ENCODE peak calls at places on chromosomes 3 and 15, in ten cellular contexts. One of them, this sample, is unnamed.

GRCh38 chr15:31136612-31137328 is 35.2 kb upstream of the TRPM1 start:
- DNase-seq in AG20443: no peak
- DNase-seq in NCI-H2081: no peak
- DNase-seq in transverse colon: no peak
- DNase-seq in HuH-7: no peak
- DNase-seq in AG08396: no peak
- DNase-seq in stimulated activated CD8-positive, alpha-beta memory T cell treated with anti-CD3 and anti-CD28 coated beads, Interleukin-4, amount 100 ng/mL, for 1 hour: no peak
- DNase-seq in NCI-H460: no peak
- DNase-seq in endothelial cell: no peak
- DNase-seq in RWPE2: no peak
- DNase-seq in this sample: no peak

GRCh38 chr3:48186993-48187578 is 1.1 kb downstream of the CDC25A start:
- DNase-seq in AG20443: peak
- DNase-seq in NCI-H2081: no peak
- DNase-seq in transverse colon: no peak
- DNase-seq in HuH-7: no peak
- DNase-seq in AG08396: peak
- DNase-seq in stimulated activated CD8-positive, alpha-beta memory T cell treated with anti-CD3 and anti-CD28 coated beads, Interleukin-4, amount 100 ng/mL, for 1 hour: no peak
- DNase-seq in NCI-H460: no peak
- DNase-seq in endothelial cell: no peak
- DNase-seq in RWPE2: no peak
- DNase-seq in this sample: peak

GRCh38 chr3:173993299-173993698 is 595.8 kb downstream of the NLGN1 start:
- DNase-seq in AG20443: peak
- DNase-seq in NCI-H2081: no peak
- DNase-seq in transverse colon: no peak
- DNase-seq in HuH-7: no peak
- DNase-seq in AG08396: peak
- DNase-seq in stimulated activated CD8-positive, alpha-beta memory T cell treated with anti-CD3 and anti-CD28 coated beads, Interleukin-4, amount 100 ng/mL, for 1 hour: no peak
- DNase-seq in NCI-H460: peak
- DNase-seq in endothelial cell: no peak
- DNase-seq in RWPE2: no peak
- DNase-seq in this sample: no peak

GRCh38 chr3:29560031-29560430 is 279.2 kb downstream of the RBMS3 start:
- DNase-seq in AG20443: no peak
- DNase-seq in NCI-H2081: no peak
- DNase-seq in transverse colon: no peak
- DNase-seq in HuH-7: no peak
- DNase-seq in AG08396: no peak
- DNase-seq in stimulated activated CD8-positive, alpha-beta memory T cell treated with anti-CD3 and anti-CD28 coated beads, Interleukin-4, amount 100 ng/mL, for 1 hour: no peak
- DNase-seq in NCI-H460: no peak
- DNase-seq in endothelial cell: no peak
- DNase-seq in RWPE2: no peak
- DNase-seq in this sample: no peak

GRCh38 chr3:187935623-187936156 is 190.4 kb upstream of the BCL6 start:
- DNase-seq in AG20443: no peak
- DNase-seq in NCI-H2081: no peak
- DNase-seq in transverse colon: peak
- DNase-seq in HuH-7: no peak
- DNase-seq in AG08396: no peak
- DNase-seq in stimulated activated CD8-positive, alpha-beta memory T cell treated with anti-CD3 and anti-CD28 coated beads, Interleukin-4, amount 100 ng/mL, for 1 hour: no peak
- DNase-seq in NCI-H460: no peak
- DNase-seq in endothelial cell: no peak
- DNase-seq in RWPE2: no peak
- DNase-seq in this sample: no peak

GRCh38 chr15:51759557-51760070 is 8.2 kb downstream of the TMOD2 start:
- DNase-seq in AG20443: peak
- DNase-seq in NCI-H2081: no peak
- DNase-seq in transverse colon: peak
- DNase-seq in HuH-7: peak
- DNase-seq in AG08396: peak
- DNase-seq in stimulated activated CD8-positive, alpha-beta memory T cell treated with anti-CD3 and anti-CD28 coated beads, Interleukin-4, amount 100 ng/mL, for 1 hour: no peak
- DNase-seq in NCI-H460: no peak
- DNase-seq in endothelial cell: no peak
- DNase-seq in RWPE2: no peak
- DNase-seq in this sample: peak

GRCh38 chr15:63250312-63250965 is 27.0 kb upstream of the APH1B start:
- DNase-seq in AG20443: peak
- DNase-seq in NCI-H2081: no peak
- DNase-seq in transverse colon: no peak
- DNase-seq in HuH-7: no peak
- DNase-seq in AG08396: peak
- DNase-seq in stimulated activated CD8-positive, alpha-beta memory T cell treated with anti-CD3 and anti-CD28 coated beads, Interleukin-4, amount 100 ng/mL, for 1 hour: no peak
- DNase-seq in NCI-H460: no peak
- DNase-seq in endothelial cell: no peak
- DNase-seq in RWPE2: peak
- DNase-seq in this sample: peak

GRCh38 chr3:108472011-108472591 is 38.3 kb downstream of the MYH15 start:
- DNase-seq in AG20443: peak
- DNase-seq in NCI-H2081: no peak
- DNase-seq in transverse colon: no peak
- DNase-seq in HuH-7: no peak
- DNase-seq in AG08396: peak
- DNase-seq in stimulated activated CD8-positive, alpha-beta memory T cell treated with anti-CD3 and anti-CD28 coated beads, Interleukin-4, amount 100 ng/mL, for 1 hour: no peak
- DNase-seq in NCI-H460: peak
- DNase-seq in endothelial cell: no peak
- DNase-seq in RWPE2: peak
- DNase-seq in this sample: peak

GRCh38 chr15:56168394-56168793 is 75.3 kb downstream of the RFX7 start:
- DNase-seq in AG20443: peak
- DNase-seq in NCI-H2081: no peak
- DNase-seq in transverse colon: no peak
- DNase-seq in HuH-7: no peak
- DNase-seq in AG08396: no peak
- DNase-seq in stimulated activated CD8-positive, alpha-beta memory T cell treated with anti-CD3 and anti-CD28 coated beads, Interleukin-4, amount 100 ng/mL, for 1 hour: no peak
- DNase-seq in NCI-H460: no peak
- DNase-seq in endothelial cell: no peak
- DNase-seq in RWPE2: no peak
- DNase-seq in this sample: no peak

GRCh38 chr3:143529018-143529478 is 319.2 kb downstream of the SLC9A9 start:
- DNase-seq in AG20443: peak
- DNase-seq in NCI-H2081: no peak
- DNase-seq in transverse colon: peak
- DNase-seq in HuH-7: no peak
- DNase-seq in AG08396: no peak
- DNase-seq in stimulated activated CD8-positive, alpha-beta memory T cell treated with anti-CD3 and anti-CD28 coated beads, Interleukin-4, amount 100 ng/mL, for 1 hour: no peak
- DNase-seq in NCI-H460: no peak
- DNase-seq in endothelial cell: no peak
- DNase-seq in RWPE2: no peak
- DNase-seq in this sample: no peak

GRCh38 chr3:146087121-146087520 is 73.9 kb downstream of the PLOD2 start:
- DNase-seq in AG20443: no peak
- DNase-seq in NCI-H2081: no peak
- DNase-seq in transverse colon: no peak
- DNase-seq in HuH-7: no peak
- DNase-seq in AG08396: no peak
- DNase-seq in stimulated activated CD8-positive, alpha-beta memory T cell treated with anti-CD3 and anti-CD28 coated beads, Interleukin-4, amount 100 ng/mL, for 1 hour: no peak
- DNase-seq in NCI-H460: no peak
- DNase-seq in endothelial cell: no peak
- DNase-seq in RWPE2: no peak
- DNase-seq in this sample: no peak

GRCh38 chr3:110583373-110583935 is 488.2 kb upstream of the NECTIN3 start:
- DNase-seq in AG20443: no peak
- DNase-seq in NCI-H2081: no peak
- DNase-seq in transverse colon: no peak
- DNase-seq in HuH-7: no peak
- DNase-seq in AG08396: no peak
- DNase-seq in stimulated activated CD8-positive, alpha-beta memory T cell treated with anti-CD3 and anti-CD28 coated beads, Interleukin-4, amount 100 ng/mL, for 1 hour: no peak
- DNase-seq in NCI-H460: no peak
- DNase-seq in endothelial cell: no peak
- DNase-seq in RWPE2: no peak
- DNase-seq in this sample: peak

GRCh38 chr3:127551178-127551577 is 39.4 kb downstream of the TPRA1 start:
- DNase-seq in AG20443: no peak
- DNase-seq in NCI-H2081: peak
- DNase-seq in transverse colon: no peak
- DNase-seq in HuH-7: no peak
- DNase-seq in AG08396: no peak
- DNase-seq in stimulated activated CD8-positive, alpha-beta memory T cell treated with anti-CD3 and anti-CD28 coated beads, Interleukin-4, amount 100 ng/mL, for 1 hour: no peak
- DNase-seq in NCI-H460: no peak
- DNase-seq in endothelial cell: no peak
- DNase-seq in RWPE2: no peak
- DNase-seq in this sample: no peak

GRCh38 chr15:98321916-98322315 is 326.4 kb upstream of the IGF1R start:
- DNase-seq in AG20443: no peak
- DNase-seq in NCI-H2081: no peak
- DNase-seq in transverse colon: no peak
- DNase-seq in HuH-7: no peak
- DNase-seq in AG08396: no peak
- DNase-seq in stimulated activated CD8-positive, alpha-beta memory T cell treated with anti-CD3 and anti-CD28 coated beads, Interleukin-4, amount 100 ng/mL, for 1 hour: no peak
- DNase-seq in NCI-H460: no peak
- DNase-seq in endothelial cell: no peak
- DNase-seq in RWPE2: peak
- DNase-seq in this sample: no peak

GRCh38 chr3:10196389-10197052 is 31.8 kb downstream of the IRAK2 start:
- DNase-seq in AG20443: peak
- DNase-seq in NCI-H2081: no peak
- DNase-seq in transverse colon: peak
- DNase-seq in HuH-7: no peak
- DNase-seq in AG08396: no peak
- DNase-seq in stimulated activated CD8-positive, alpha-beta memory T cell treated with anti-CD3 and anti-CD28 coated beads, Interleukin-4, amount 100 ng/mL, for 1 hour: no peak
- DNase-seq in NCI-H460: no peak
- DNase-seq in endothelial cell: no peak
- DNase-seq in RWPE2: no peak
- DNase-seq in this sample: peak

GRCh38 chr3:100329800-100330489 is 4.6 kb upstream of the NIT2 start:
- DNase-seq in AG20443: no peak
- DNase-seq in NCI-H2081: no peak
- DNase-seq in transverse colon: no peak
- DNase-seq in HuH-7: no peak
- DNase-seq in AG08396: no peak
- DNase-seq in stimulated activated CD8-positive, alpha-beta memory T cell treated with anti-CD3 and anti-CD28 coated beads, Interleukin-4, amount 100 ng/mL, for 1 hour: no peak
- DNase-seq in NCI-H460: no peak
- DNase-seq in endothelial cell: no peak
- DNase-seq in RWPE2: no peak
- DNase-seq in this sample: no peak

GRCh38 chr3:16132926-16133325 is 41.6 kb upstream of the GALNT15 start:
- DNase-seq in AG20443: peak
- DNase-seq in NCI-H2081: no peak
- DNase-seq in transverse colon: no peak
- DNase-seq in HuH-7: no peak
- DNase-seq in AG08396: no peak
- DNase-seq in stimulated activated CD8-positive, alpha-beta memory T cell treated with anti-CD3 and anti-CD28 coated beads, Interleukin-4, amount 100 ng/mL, for 1 hour: no peak
- DNase-seq in NCI-H460: no peak
- DNase-seq in endothelial cell: no peak
- DNase-seq in RWPE2: no peak
- DNase-seq in this sample: no peak

GRCh38 chr3:46903341-46904302 is 26.1 kb downstream of the PTH1R start:
- DNase-seq in AG20443: peak
- DNase-seq in NCI-H2081: no peak
- DNase-seq in transverse colon: no peak
- DNase-seq in HuH-7: no peak
- DNase-seq in AG08396: peak
- DNase-seq in stimulated activated CD8-positive, alpha-beta memory T cell treated with anti-CD3 and anti-CD28 coated beads, Interleukin-4, amount 100 ng/mL, for 1 hour: no peak
- DNase-seq in NCI-H460: no peak
- DNase-seq in endothelial cell: no peak
- DNase-seq in RWPE2: peak
- DNase-seq in this sample: no peak

GRCh38 chr15:48358229-48358641 is 27.0 kb downstream of the DUT start:
- DNase-seq in AG20443: peak
- DNase-seq in NCI-H2081: no peak
- DNase-seq in transverse colon: no peak
- DNase-seq in HuH-7: no peak
- DNase-seq in AG08396: peak
- DNase-seq in stimulated activated CD8-positive, alpha-beta memory T cell treated with anti-CD3 and anti-CD28 coated beads, Interleukin-4, amount 100 ng/mL, for 1 hour: no peak
- DNase-seq in NCI-H460: peak
- DNase-seq in endothelial cell: no peak
- DNase-seq in RWPE2: no peak
- DNase-seq in this sample: peak

GRCh38 chr3:105676621-105677300 is 192.1 kb downstream of the CBLB start:
- DNase-seq in AG20443: no peak
- DNase-seq in NCI-H2081: no peak
- DNase-seq in transverse colon: no peak
- DNase-seq in HuH-7: peak
- DNase-seq in AG08396: no peak
- DNase-seq in stimulated activated CD8-positive, alpha-beta memory T cell treated with anti-CD3 and anti-CD28 coated beads, Interleukin-4, amount 100 ng/mL, for 1 hour: no peak
- DNase-seq in NCI-H460: no peak
- DNase-seq in endothelial cell: no peak
- DNase-seq in RWPE2: no peak
- DNase-seq in this sample: no peak

This sample was measured in cardiac muscle cell.